ENCODE peak calls at places on chromosomes 6 and 20, in ten cellular contexts. J is MM.1S; G is breast epithelium; T is neural progenitor cell; X is adrenal gland; L is CD8-positive, alpha-beta T cell; D is OCI-LY7; E is psoas muscle; I is brain microvascular endothelial cell; M is IMR-90. V is an unnamed sample.

GRCh38 chr6:110520188-110520956 is 44.0 kb upstream of the SLC22A16 start:
- DNase-seq in J (no peak), G (no peak), T (peak; percentile 30), X (no peak), L (no peak), D (no peak), E (no peak), I (no peak), M (no peak), V (no peak)

GRCh38 chr6:82968708-82969107 is 96.9 kb downstream of the UBE3D start:
- DNase-seq in J (no peak), G (no peak), T (no peak), X (no peak), L (no peak), D (no peak), E (no peak), I (no peak), M (no peak), V (no peak)

GRCh38 chr6:7262037-7262461 is 51.0 kb downstream of the SSR1 start:
- DNase-seq in J (no peak), G (peak; percentile 50), T (no peak), X (peak; percentile 66), L (no peak), D (no peak), E (no peak), I (no peak), M (no peak), V (peak; percentile 49)

GRCh38 chr6:28725274-28725809 is 198.4 kb downstream of the TRIM27 start:
- DNase-seq in J (no peak), G (no peak), T (no peak), X (no peak), L (no peak), D (no peak), E (no peak), I (no peak), M (no peak), V (no peak)

GRCh38 chr6:38215651-38216319 is 396.3 kb downstream of the ZFAND3 start:
- DNase-seq in J (no peak), G (no peak), T (no peak), X (no peak), L (no peak), D (no peak), E (no peak), I (no peak), M (no peak), V (no peak)

GRCh38 chr20:33415948-33416347 is 14.6 kb upstream of the CDK5RAP1 start:
- DNase-seq in J (peak; percentile 35), G (no peak), T (peak; percentile 67), X (peak; percentile 56), L (peak; percentile 15), D (peak; percentile 62), E (peak; percentile 74), I (no peak), M (peak; percentile 35), V (no peak)

GRCh38 chr6:10939840-10940239 is 53.0 kb downstream of the SYCP2L start:
- DNase-seq in J (no peak), G (no peak), T (no peak), X (no peak), L (no peak), D (no peak), E (no peak), I (no peak), M (no peak), V (no peak)

GRCh38 chr6:120056085-120056484 is 706.5 kb upstream of the MAN1A1 start:
- DNase-seq in J (no peak), G (no peak), T (peak; percentile 34), X (no peak), L (no peak), D (peak; percentile 36), E (peak; percentile 18), I (no peak), M (no peak), V (no peak)

GRCh38 chr6:15292721-15293302 is 46.9 kb downstream of the JARID2 start:
- DNase-seq in J (no peak), G (no peak), T (no peak), X (no peak), L (no peak), D (no peak), E (no peak), I (no peak), M (no peak), V (no peak)

GRCh38 chr6:25519856-25520255 is 132.2 kb upstream of the SCGN start:
- DNase-seq in J (no peak), G (no peak), T (no peak), X (no peak), L (no peak), D (no peak), E (no peak), I (no peak), M (no peak), V (no peak)

GRCh38 chr6:67045076-67045475 is 1338.0 kb upstream of the EYS start:
- DNase-seq in J (no peak), G (no peak), T (no peak), X (no peak), L (no peak), D (no peak), E (no peak), I (no peak), M (no peak), V (no peak)

GRCh38 chr6:120478650-120479049 is 855.6 kb downstream of the TBC1D32 start:
- DNase-seq in J (no peak), G (no peak), T (no peak), X (no peak), L (no peak), D (no peak), E (no peak), I (no peak), M (no peak), V (no peak)

GRCh38 chr6:143157146-143157545 is 96.5 kb downstream of the AIG1 start:
- DNase-seq in J (no peak), G (no peak), T (no peak), X (no peak), L (no peak), D (no peak), E (no peak), I (no peak), M (no peak), V (no peak)

GRCh38 chr6:156396791-156397418 is 380.3 kb upstream of the ARID1B start:
- DNase-seq in J (no peak), G (no peak), T (peak; percentile 56), X (no peak), L (peak; percentile 22), D (peak; percentile 87), E (no peak), I (no peak), M (no peak), V (peak; percentile 77)

GRCh38 chr6:130743175-130743574 is 84.0 kb upstream of the SMLR1 start:
- DNase-seq in J (no peak), G (no peak), T (peak; percentile 56), X (no peak), L (no peak), D (no peak), E (no peak), I (no peak), M (no peak), V (no peak)
- TF ChIP-seq CTCF in J (no peak), G (no peak), T (peak; percentile 42), X (no peak), L (no peak), D (no peak), E (no peak), I (peak; percentile 31), M (no peak), V (no peak)

DNA sequence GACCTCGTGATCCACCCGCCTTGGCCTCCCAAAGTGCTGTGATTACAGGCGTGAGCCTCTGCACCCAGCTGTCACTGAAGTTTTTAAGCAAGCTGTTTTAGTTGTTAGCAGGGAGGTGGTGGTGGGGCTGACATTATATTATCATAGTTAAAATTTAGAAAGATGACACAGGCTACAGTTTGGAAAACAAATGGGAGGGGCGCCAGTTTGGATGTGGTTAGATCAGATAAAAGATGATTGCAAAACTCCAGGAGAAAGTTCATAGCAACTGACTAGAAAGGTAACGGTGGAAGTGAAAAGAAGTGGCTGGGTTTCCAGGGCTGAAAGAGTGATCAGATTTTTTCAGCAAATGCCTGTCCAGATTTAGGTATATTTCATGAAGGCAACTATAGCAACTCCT is 311.9 kb upstream of the CITED2 start:
- DNase-seq in J (no peak), G (no peak), T (no peak), X (peak; percentile 75), L (no peak), D (no peak), E (peak; percentile 53), I (peak; percentile 6), M (no peak), V (no peak)
- H3K36me3 ChIP-seq in J (no peaks in the 10 kb centered on the region), G (no peaks in the 10 kb centered on the region), T (no peaks in the 10 kb centered on the region), X (no peaks in the 10 kb centered on the region), L (no peaks in the 10 kb centered on the region), D (no peaks in the 10 kb centered on the region), E (no peaks in the 10 kb centered on the region), I (no peaks in the 10 kb centered on the region), M (no peaks in the 10 kb centered on the region), V (no peaks in the 10 kb centered on the region)

DNA sequence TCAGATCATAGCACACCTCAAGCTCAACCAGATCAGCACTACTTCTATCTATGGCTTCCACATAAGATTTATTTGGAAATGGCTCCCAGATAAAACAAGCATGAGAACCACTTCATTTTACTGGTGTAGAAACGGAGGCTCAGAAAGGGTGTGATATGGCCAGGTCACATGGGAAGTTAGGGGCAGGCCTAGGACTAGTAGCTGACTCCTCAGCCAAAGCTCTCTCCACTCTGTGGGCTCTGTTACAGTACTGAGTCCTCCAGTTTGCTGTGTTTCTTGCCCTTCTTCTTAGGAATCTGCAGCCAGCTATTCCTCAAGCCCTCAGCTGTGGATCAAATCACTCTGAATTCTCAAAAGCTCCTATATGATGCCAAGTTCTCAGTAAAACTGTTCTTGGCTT is 42.4 kb upstream of the ADGRF1 start:
- DNase-seq in J (no peak), G (no peak), T (no peak), X (no peak), L (no peak), D (no peak), E (no peak), I (no peak), M (no peak), V (no peak)
- TF ChIP-seq CTCF in J (no peak), G (no peak), T (no peak), X (no peak), L (no peak), D (no peak), E (no peak), I (no peak), M (no peak), V (no peak)

GRCh38 chr20:10662151-10662550 is 11.6 kb downstream of the JAG1 start:
- DNase-seq in J (no peak), G (no peak), T (no peak), X (no peak), L (no peak), D (no peak), E (no peak), I (no peak), M (no peak), V (no peak)

GRCh38 chr20:10661261-10661660 is 12.5 kb downstream of the JAG1 start:
- DNase-seq in J (no peak), G (no peak), T (no peak), X (no peak), L (no peak), D (no peak), E (no peak), I (no peak), M (no peak), V (no peak)

GRCh38 chr20:10665027-10665561 is 8.7 kb downstream of the JAG1 start:
- DNase-seq in J (no peak), G (no peak), T (no peak), X (peak; percentile 34), L (no peak), D (no peak), E (no peak), I (no peak), M (peak; percentile 33), V (no peak)

GRCh38 chr20:10660661-10661060 is 13.1 kb downstream of the JAG1 start:
- DNase-seq in J (no peak), G (no peak), T (no peak), X (peak; percentile 44), L (no peak), D (no peak), E (no peak), I (no peak), M (no peak), V (no peak)

GRCh38 chr20:10662661-10663458 is 10.9 kb downstream of the JAG1 start:
- DNase-seq in J (no peak), G (no peak), T (no peak), X (no peak), L (no peak), D (no peak), E (no peak), I (no peak), M (no peak), V (no peak)
- H3K36me3 ChIP-seq in J (peaks cover 5% of the 10 kb centered on the region), G (no peaks in the 10 kb centered on the region), T (peaks cover 11% of the 10 kb centered on the region), X (no peaks in the 10 kb centered on the region), L (no peaks in the 10 kb centered on the region), D (no peaks in the 10 kb centered on the region), E (peaks cover 54% of the 10 kb centered on the region), I (peaks cover 81% of the 10 kb centered on the region), M (peaks cover 70% of the 10 kb centered on the region), V (peaks cover 64% of the 10 kb centered on the region)